ENCODE peak calls at places on chromosomes 3 and 15, in eight cellular contexts. P, K, J, C, D, N, B and I are unnamed samples.

GRCh38 chr3:39501059-39501458 is 33.6 kb downstream of the MOBP start:
- DNase-seq in J (no peak), D (no peak), C (no peak), B (no peak), N (no peak), K (no peak), P (no peak), I (no peak)

GRCh38 chr3:98039322-98040024 is 4.4 kb upstream of the GABRR3 start:
- DNase-seq in C (peak), B (peak), J (peak), D (peak), P (peak), K (peak), N (peak), I (peak)

GRCh38 chr3:127448671-127449070 is 141.9 kb downstream of the TPRA1 start:
- DNase-seq in C (no peak), B (no peak), P (no peak), K (no peak), D (no peak), J (no peak), N (no peak), I (no peak)

GRCh38 chr3:139037478-139037877 is 7.2 kb downstream of the PRR23C start:
- DNase-seq in J (no peak), K (no peak), P (no peak), N (no peak), B (no peak), D (no peak), C (no peak), I (no peak)

GRCh38 chr3:193830791-193831191 is 237.8 kb downstream of the OPA1 start:
- DNase-seq in P (no peak), K (no peak), N (no peak), J (peak), B (no peak), D (peak), C (no peak), I (no peak)

GRCh38 chr15:59296181-59296617 is 76.5 kb downstream of the MYO1E start:
- DNase-seq in B (no peak), C (no peak), D (peak), P (no peak), K (peak), J (no peak), N (no peak), I (peak)

GRCh38 chr15:64507293-64507802 is 47.0 kb downstream of the ZNF609 start:
- DNase-seq in B (no peak), K (no peak), C (no peak), P (peak), D (peak), N (peak), J (peak), I (peak)

GRCh38 chr15:64284037-64284436 is 71.9 kb downstream of the CSNK1G1 start:
- DNase-seq in D (peak), K (peak), B (no peak), J (no peak), C (no peak), N (no peak), P (no peak), I (peak)

GRCh38 chr3:25428003-25428861 is at the start of gene RARB:
- DNase-seq in K (peak), N (peak), D (peak), P (peak), C (no peak), J (no peak), B (no peak), I (peak)

GRCh38 chr3:177569823-177570657 is 372.8 kb upstream of the TBL1XR1 start:
- DNase-seq in P (no peak), K (peak), D (no peak), B (no peak), N (no peak), C (no peak), J (no peak), I (no peak)

GRCh38 chr15:50187525-50187924 is 5.5 kb downstream of the SLC27A2 start:
- DNase-seq in J (no peak), B (no peak), C (no peak), D (no peak), N (no peak), K (no peak), P (no peak), I (no peak)

GRCh38 chr15:92018535-92019239 is 165.2 kb downstream of the SLCO3A1 start:
- DNase-seq in J (no peak), P (no peak), K (no peak), C (no peak), N (no peak), D (no peak), B (no peak), I (no peak)

GRCh38 chr15:78567541-78567940 is 2.2 kb downstream of the CHRNA5 start:
- DNase-seq in P (no peak), C (no peak), N (no peak), K (no peak), D (no peak), J (no peak), B (no peak), I (no peak)

GRCh38 chr15:68232937-68233336 is 3.4 kb upstream of the CLN6 start:
- DNase-seq in N (peak), J (no peak), D (no peak), B (no peak), P (no peak), C (no peak), K (no peak), I (no peak)

GRCh38 chr15:66741646-66742045 is 39.6 kb downstream of the SMAD6 start:
- DNase-seq in J (no peak), K (no peak), B (no peak), N (no peak), P (no peak), C (no peak), D (no peak), I (no peak)

GRCh38 chr15:26171266-26171665 is 308.1 kb upstream of the ATP10A start:
- DNase-seq in B (no peak), J (no peak), N (no peak), P (no peak), K (no peak), D (no peak), C (no peak), I (no peak)

GRCh38 chr3:84836961-84837360 is 121.8 kb upstream of the CADM2 start:
- DNase-seq in B (no peak), J (peak), K (no peak), P (no peak), C (no peak), N (no peak), D (no peak), I (no peak)

GRCh38 chr15:72237286-72238224 is 6.6 kb upstream of the PKM start:
- DNase-seq in D (peak), N (no peak), K (peak), P (no peak), J (no peak), B (peak), C (no peak), I (peak)

GRCh38 chr3:46915297-46915822 is 37.8 kb downstream of the PTH1R start:
- DNase-seq in D (no peak), B (no peak), K (no peak), J (no peak), N (no peak), P (no peak), C (no peak), I (no peak)

GRCh38 chr3:104564045-104564643 is 802.6 kb upstream of the ALCAM start:
- DNase-seq in D (no peak), J (no peak), B (peak), P (peak), N (peak), C (peak), K (peak), I (peak)

GRCh38 chr15:69623521-69624513 is 171.2 kb downstream of the RPLP1 start:
- DNase-seq in K (no peak), J (no peak), B (no peak), N (no peak), C (no peak), D (no peak), P (no peak), I (peak)

GRCh38 chr15:55110446-55110845 is 86.3 kb downstream of the RSL24D1 start:
- DNase-seq in B (no peak), P (no peak), J (no peak), C (no peak), K (no peak), N (no peak), D (no peak), I (no peak)

GRCh38 chr3:27713435-27713880 is 8.7 kb downstream of the EOMES start:
- DNase-seq in K (no peak), D (no peak), P (no peak), J (no peak), C (no peak), B (no peak), N (no peak), I (no peak)

GRCh38 chr15:82132742-82133141 is 86.9 kb upstream of the MEX3B start:
- DNase-seq in P (no peak), B (no peak), C (no peak), N (no peak), K (peak), J (no peak), D (peak), I (peak)

GRCh38 chr15:74040115-74040850 is 42.1 kb downstream of the GOLGA6A start:
- DNase-seq in J (no peak), C (no peak), D (peak), K (peak), N (no peak), B (no peak), P (no peak), I (peak)

GRCh38 chr15:69402816-69403215 is 11.3 kb upstream of the KIF23 start:
- DNase-seq in K (no peak), D (no peak), B (no peak), J (no peak), P (no peak), N (no peak), C (no peak), I (no peak)

GRCh38 chr3:128854382-128854939 is 25.0 kb upstream of the ACAD9 start:
- DNase-seq in N (no peak), B (no peak), P (no peak), K (no peak), J (no peak), C (no peak), D (no peak), I (no peak)

GRCh38 chr3:42529463-42529862 is 27.0 kb downstream of the VIPR1 start:
- DNase-seq in C (no peak), B (no peak), K (no peak), J (no peak), N (no peak), P (no peak), D (no peak), I (no peak)

GRCh38 chr3:11096266-11097135 is 57.8 kb upstream of the HRH1 start:
- DNase-seq in K (peak), B (no peak), P (peak), N (no peak), D (peak), C (peak), J (no peak), I (peak)